ENCODE peak calls at places on chromosomes 2 and 18, in seven cellular contexts. I is hepatocyte; T is AG04450; Z is CD8-positive, alpha-beta T cell; U is colonic mucosa; E is heart left ventricle; A is suprapubic skin. L is an unnamed sample.
A peak's percentile ranks its signal among the peaks of the same experiment; 100 is the strongest.

GRCh38 chr2:47094519-47095155 is 60.5 kb downstream of the STPG4 start:
- DNase-seq in I (no peak), Z (no peak), U (no peak), E (no peak), A (no peak), T (no peak), L (no peak)

GRCh38 chr2:26359886-26360473 is 13.4 kb upstream of the ADGRF3 start:
- DNase-seq in T (no peak), I (no peak), A (no peak), U (no peak), Z (no peak), E (no peak), L (no peak)

GRCh38 chr18:43661570-43661969 is 384.3 kb upstream of the SYT4 start:
- DNase-seq in Z (no peak), T (peak; percentile 55), E (no peak), I (peak; percentile 41), A (no peak), U (no peak), L (no peak)

GRCh38 chr2:123500988-123501387 is 524.1 kb upstream of the CNTNAP5 start:
- DNase-seq in U (no peak), E (no peak), Z (no peak), A (no peak), I (no peak), T (no peak), L (no peak)

GRCh38 chr2:12293868-12294267 is 422.9 kb upstream of the TRIB2 start:
- DNase-seq in T (no peak), U (no peak), I (no peak), E (no peak), A (no peak), Z (no peak), L (no peak)

GRCh38 chr2:69836316-69836715 is 6.9 kb downstream of the GMCL1 start:
- DNase-seq in T (no peak), Z (no peak), I (no peak), A (no peak), E (no peak), U (no peak), L (no peak)

GRCh38 chr2:219525533-219526232 is 11.4 kb downstream of the ASIC4 start:
- DNase-seq in I (peak; percentile 64), A (no peak), E (no peak), Z (no peak), T (no peak), U (no peak), L (no peak)

GRCh38 chr2:178700922-178701342 is 106.3 kb downstream of the TTN start:
- DNase-seq in I (peak; percentile 14), E (no peak), Z (no peak), T (no peak), U (no peak), A (no peak), L (no peak)

GRCh38 chr18:23970161-23971153 is 44.1 kb upstream of the TTC39C start:
- DNase-seq in U (no peak), E (no peak), Z (peak; percentile 64), I (no peak), T (no peak), A (no peak), L (no peak)

GRCh38 chr2:32559136-32559535 is 68.7 kb upstream of the TTC27 start:
- DNase-seq in E (peak; percentile 33), I (peak; percentile 42), A (no peak), U (no peak), Z (no peak), T (no peak), L (no peak)

GRCh38 chr2:55585451-55586079 is 31.9 kb downstream of the PPP4R3B start:
- DNase-seq in T (peak; percentile 13), E (no peak), U (no peak), Z (no peak), I (no peak), A (no peak), L (no peak)

GRCh38 chr2:100703213-100703612 is 116.7 kb upstream of the NPAS2 start:
- DNase-seq in E (no peak), U (no peak), I (no peak), Z (no peak), T (no peak), A (no peak), L (no peak)

GRCh38 chr2:140718999-140719398 is 1411.8 kb downstream of the LRP1B start:
- DNase-seq in I (no peak), E (no peak), Z (no peak), T (no peak), A (no peak), U (no peak), L (no peak)

GRCh38 chr2:54432181-54433020 is 23.7 kb upstream of the SPTBN1 start:
- DNase-seq in T (no peak), I (no peak), Z (no peak), U (no peak), A (no peak), E (no peak), L (no peak)

GRCh38 chr2:170408461-170409163 is 230.7 kb downstream of the MYO3B start:
- DNase-seq in Z (no peak), T (no peak), U (no peak), E (no peak), A (no peak), I (no peak), L (no peak)

GRCh38 chr18:60075477-60075876 is 175.7 kb downstream of the PMAIP1 start:
- DNase-seq in T (no peak), Z (no peak), I (no peak), E (no peak), U (no peak), A (no peak), L (no peak)

GRCh38 chr18:49572935-49573334 is 11.1 kb downstream of the LIPG start:
- DNase-seq in A (no peak), T (no peak), I (no peak), Z (no peak), U (no peak), E (no peak), L (no peak)

GRCh38 chr18:49031511-49032188 is 80.9 kb upstream of the SMAD7 start:
- DNase-seq in U (peak; percentile 13), E (no peak), T (no peak), I (peak; percentile 2), A (no peak), Z (peak; percentile 35), L (no peak)

GRCh38 chr18:48418409-48419267 is 9.5 kb upstream of the ZBTB7C start:
- DNase-seq in I (no peak), U (no peak), A (no peak), Z (no peak), T (no peak), E (no peak), L (no peak)

GRCh38 chr2:143732931-143733330 is 603.7 kb downstream of the ARHGAP15 start:
- DNase-seq in T (no peak), A (no peak), U (no peak), Z (no peak), E (no peak), I (no peak), L (no peak)

GRCh38 chr18:51711298-51711889 is 513.9 kb upstream of the MEX3C start:
- DNase-seq in I (no peak), A (no peak), Z (no peak), E (no peak), U (no peak), T (no peak), L (no peak)

GRCh38 chr2:45781464-45781811 is 130.0 kb downstream of the PRKCE start:
- DNase-seq in A (no peak), T (no peak), E (no peak), I (no peak), Z (no peak), U (no peak), L (no peak)

GRCh38 chr2:160561551-160562280 is 68.1 kb upstream of the RBMS1 start:
- DNase-seq in Z (no peak), I (peak; percentile 5), U (no peak), A (no peak), E (no peak), T (peak; percentile 39), L (no peak)

DNA sequence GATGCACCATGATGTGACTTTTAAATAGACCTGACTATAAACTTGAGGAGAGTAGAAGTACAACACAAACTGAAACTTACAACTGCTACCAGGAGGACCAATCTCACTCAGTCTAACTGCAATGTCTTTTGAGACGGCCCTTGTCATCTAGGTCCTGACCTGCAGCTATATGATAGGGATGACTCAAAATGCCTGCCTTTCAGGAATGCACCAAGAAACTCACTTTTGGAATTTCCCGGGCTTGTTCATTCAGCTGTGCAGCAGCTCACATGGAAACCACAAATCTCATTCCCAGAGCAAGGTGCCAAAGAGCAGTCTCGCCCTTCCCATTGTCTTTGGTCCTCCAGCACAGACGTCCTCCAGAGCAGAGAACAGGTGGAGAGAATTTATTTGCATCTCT is 113.7 kb downstream of the SPOPL start:
- DNase-seq in Z (no peak), T (peak; percentile 13), U (no peak), I (no peak), A (no peak), E (no peak), L (no peak)
- H3K27ac ChIP-seq in Z (no peak overlapping the region), T (no peak overlapping the region), U (no peak overlapping the region), I (no peak overlapping the region), A (no peak overlapping the region), E (no peak overlapping the region), L (no peak overlapping the region)

DNA sequence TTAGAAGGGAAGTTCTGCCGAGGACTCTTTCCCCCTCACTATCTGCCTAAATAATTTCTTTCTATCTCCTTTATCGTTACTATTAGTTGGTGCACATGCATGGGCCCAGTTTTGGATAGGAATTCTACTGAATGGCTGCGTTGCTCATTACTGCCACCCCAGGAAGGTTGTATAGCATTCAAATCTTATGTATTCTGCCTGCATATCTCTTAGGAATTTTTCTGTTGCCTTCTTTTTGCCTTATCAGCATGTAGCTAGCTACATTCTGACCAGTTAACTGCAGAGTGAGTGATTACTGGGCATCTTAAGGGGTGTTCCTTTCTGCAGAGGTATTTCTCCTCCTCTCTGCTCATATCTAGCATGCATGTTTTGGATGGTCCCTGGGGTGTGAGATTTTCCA is 239.6 kb downstream of the TDRD15 start:
- DNase-seq in U (no peak), T (no peak), Z (no peak), E (no peak), A (no peak), I (no peak), L (no peak)
- TF ChIP-seq CTCF in U (no peak), T (peak; percentile 5), Z (no peak), E (no peak), A (no peak), I (no peak), L (no peak)

GRCh38 chr2:6864938-6865345 is 765 bp downstream of the CMPK2 start:
- DNase-seq in E (peak; percentile 37), U (no peak), I (no peak), Z (peak; percentile 32), T (no peak), A (peak; percentile 66), L (peak; percentile 72)
- H3K27ac ChIP-seq in E (peak overlapping the region; percentile 92), U (peak overlapping the region; percentile 89), I (no peak overlapping the region), Z (peak overlapping the region; percentile 72), T (no peak overlapping the region), A (peak overlapping the region; percentile 68), L (peak overlapping the region; percentile 68)

GRCh38 chr2:234565842-234566619 is 69.2 kb upstream of the ARL4C start:
- DNase-seq in T (no peak), U (no peak), A (no peak), Z (no peak), E (no peak), I (no peak), L (no peak)

GRCh38 chr2:234566622-234567021 is 69.7 kb upstream of the ARL4C start:
- DNase-seq in U (no peak), A (no peak), T (no peak), I (no peak), E (no peak), Z (no peak), L (no peak)

GRCh38 chr2:234559609-234560008 is 62.7 kb upstream of the ARL4C start:
- DNase-seq in A (no peak), I (peak; percentile 23), Z (no peak), U (no peak), E (no peak), T (no peak), L (no peak)

GRCh38 chr2:234565201-234565600 is 68.3 kb upstream of the ARL4C start:
- DNase-seq in U (no peak), Z (no peak), E (no peak), I (no peak), T (no peak), A (no peak), L (no peak)

GRCh38 chr2:234564719-234565118 is 67.8 kb upstream of the ARL4C start:
- DNase-seq in I (peak; percentile 35), E (no peak), A (no peak), Z (no peak), T (peak; percentile 49), U (no peak), L (no peak)
- TF ChIP-seq CTCF in I (peak; percentile 56), E (no peak), A (no peak), Z (no peak), T (peak; percentile 64), U (no peak), L (no peak)